ENCODE peak calls at places on chromosomes 3 and 15, in nine cellular contexts. One of them, this sample, is unnamed.
A peak's percentile ranks its signal among the peaks of the same experiment; 100 is the strongest.

GRCh38 chr15:70065006-70065722 is 32.6 kb downstream of the TLE3 start:
- DNase-seq in psoas muscle: no peak
- DNase-seq in Peyer's patch: no peak
- DNase-seq in right lobe of liver: peak; percentile 89
- DNase-seq in GM23248: no peak
- DNase-seq in A549: no peak
- DNase-seq in endothelial cell of umbilical vein: no peak
- DNase-seq in BJ: no peak
- DNase-seq in fibroblast of mammary gland: no peak
- DNase-seq in this sample: no peak

GRCh38 chr3:152405915-152406802 is 137.4 kb downstream of the MBNL1 start:
- DNase-seq in fibroblast of mammary gland: peak; percentile 96
- DNase-seq in psoas muscle: no peak
- DNase-seq in right lobe of liver: no peak
- DNase-seq in A549: no peak
- DNase-seq in BJ: peak; percentile 95
- DNase-seq in endothelial cell of umbilical vein: no peak
- DNase-seq in Peyer's patch: no peak
- DNase-seq in GM23248: peak; percentile 93
- DNase-seq in this sample: no peak

GRCh38 chr3:128143496-128143895 is 9.8 kb upstream of the EEFSEC start:
- DNase-seq in BJ: no peak
- DNase-seq in endothelial cell of umbilical vein: no peak
- DNase-seq in psoas muscle: no peak
- DNase-seq in GM23248: peak; percentile 26
- DNase-seq in A549: no peak
- DNase-seq in Peyer's patch: no peak
- DNase-seq in right lobe of liver: peak; percentile 83
- DNase-seq in fibroblast of mammary gland: no peak
- DNase-seq in this sample: no peak

GRCh38 chr3:52387481-52387880 is 57.4 kb downstream of the SEMA3G start:
- DNase-seq in fibroblast of mammary gland: no peak
- DNase-seq in psoas muscle: no peak
- DNase-seq in A549: no peak
- DNase-seq in right lobe of liver: no peak
- DNase-seq in endothelial cell of umbilical vein: no peak
- DNase-seq in BJ: no peak
- DNase-seq in GM23248: no peak
- DNase-seq in Peyer's patch: no peak
- DNase-seq in this sample: no peak

GRCh38 chr15:79007066-79007465 is 62.2 kb upstream of the CTSH start:
- DNase-seq in right lobe of liver: no peak
- DNase-seq in A549: peak; percentile 52
- DNase-seq in BJ: no peak
- DNase-seq in endothelial cell of umbilical vein: peak; percentile 41
- DNase-seq in fibroblast of mammary gland: peak; percentile 41
- DNase-seq in Peyer's patch: peak; percentile 60
- DNase-seq in GM23248: peak; percentile 32
- DNase-seq in psoas muscle: no peak
- DNase-seq in this sample: no peak

GRCh38 chr3:17845026-17845425 is 102.6 kb upstream of the TBC1D5 start:
- DNase-seq in right lobe of liver: no peak
- DNase-seq in Peyer's patch: no peak
- DNase-seq in fibroblast of mammary gland: peak; percentile 57
- DNase-seq in GM23248: peak; percentile 68
- DNase-seq in A549: no peak
- DNase-seq in endothelial cell of umbilical vein: no peak
- DNase-seq in psoas muscle: no peak
- DNase-seq in BJ: no peak
- DNase-seq in this sample: no peak

GRCh38 chr3:18099611-18100010 is 325.5 kb downstream of the SATB1 start:
- DNase-seq in fibroblast of mammary gland: peak; percentile 33
- DNase-seq in endothelial cell of umbilical vein: no peak
- DNase-seq in psoas muscle: no peak
- DNase-seq in BJ: no peak
- DNase-seq in A549: no peak
- DNase-seq in Peyer's patch: no peak
- DNase-seq in GM23248: peak; percentile 83
- DNase-seq in right lobe of liver: no peak
- DNase-seq in this sample: no peak

GRCh38 chr3:48475188-48475587 is 28.7 kb downstream of the ATRIP start:
- DNase-seq in Peyer's patch: no peak
- DNase-seq in right lobe of liver: no peak
- DNase-seq in endothelial cell of umbilical vein: no peak
- DNase-seq in GM23248: no peak
- DNase-seq in BJ: no peak
- DNase-seq in psoas muscle: no peak
- DNase-seq in A549: no peak
- DNase-seq in fibroblast of mammary gland: no peak
- DNase-seq in this sample: no peak

GRCh38 chr3:100263583-100263982 is 2.8 kb downstream of the TBC1D23 start:
- DNase-seq in psoas muscle: no peak
- DNase-seq in GM23248: peak; percentile 76
- DNase-seq in A549: no peak
- DNase-seq in fibroblast of mammary gland: peak; percentile 70
- DNase-seq in BJ: no peak
- DNase-seq in right lobe of liver: no peak
- DNase-seq in Peyer's patch: no peak
- DNase-seq in endothelial cell of umbilical vein: no peak
- DNase-seq in this sample: no peak
- H3K4me3 ChIP-seq in psoas muscle: peak overlapping the region; percentile 94
- H3K4me3 ChIP-seq in GM23248: peak overlapping the region; percentile 64
- H3K4me3 ChIP-seq in A549: no peak overlapping the region
- H3K4me3 ChIP-seq in fibroblast of mammary gland: peak overlapping the region; percentile 32
- H3K4me3 ChIP-seq in BJ: no peak overlapping the region
- H3K4me3 ChIP-seq in right lobe of liver: no peak overlapping the region
- H3K4me3 ChIP-seq in Peyer's patch: no peak overlapping the region
- H3K4me3 ChIP-seq in endothelial cell of umbilical vein: no peak overlapping the region
- H3K4me3 ChIP-seq in this sample: no peak overlapping the region

GRCh38 chr3:28799084-28799483 is 450.5 kb upstream of the AZI2 start:
- DNase-seq in psoas muscle: no peak
- DNase-seq in A549: no peak
- DNase-seq in right lobe of liver: no peak
- DNase-seq in endothelial cell of umbilical vein: no peak
- DNase-seq in Peyer's patch: no peak
- DNase-seq in BJ: no peak
- DNase-seq in fibroblast of mammary gland: peak; percentile 2
- DNase-seq in GM23248: peak; percentile 4
- DNase-seq in this sample: no peak

DNA sequence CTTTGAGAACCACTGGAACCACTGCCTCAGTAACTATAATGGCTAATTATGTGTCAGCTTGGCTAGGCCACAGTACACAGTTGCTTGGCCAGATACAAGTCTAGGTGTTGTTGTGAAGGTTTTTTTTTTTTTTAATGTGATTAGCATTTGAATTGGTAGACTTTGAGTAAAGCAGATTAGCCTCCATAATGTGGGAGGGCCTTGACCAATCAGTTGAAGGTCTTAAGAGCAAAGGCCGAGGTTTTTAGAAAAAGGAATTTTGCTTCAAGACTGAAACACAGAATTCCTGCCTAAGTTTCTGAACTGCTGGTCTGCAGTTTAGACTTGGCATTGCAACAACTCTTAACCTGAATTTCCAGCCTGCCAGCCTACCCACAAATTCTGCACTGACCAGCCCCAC is 451.6 kb upstream of the AZI2 start:
- DNase-seq in fibroblast of mammary gland: no peak
- DNase-seq in right lobe of liver: no peak
- DNase-seq in BJ: no peak
- DNase-seq in endothelial cell of umbilical vein: no peak
- DNase-seq in GM23248: no peak
- DNase-seq in psoas muscle: no peak
- DNase-seq in A549: no peak
- DNase-seq in Peyer's patch: no peak
- DNase-seq in this sample: no peak
- H3K4me3 ChIP-seq in fibroblast of mammary gland: no peak overlapping the region
- H3K4me3 ChIP-seq in right lobe of liver: no peak overlapping the region
- H3K4me3 ChIP-seq in BJ: no peak overlapping the region
- H3K4me3 ChIP-seq in endothelial cell of umbilical vein: no peak overlapping the region
- H3K4me3 ChIP-seq in GM23248: no peak overlapping the region
- H3K4me3 ChIP-seq in psoas muscle: no peak overlapping the region
- H3K4me3 ChIP-seq in A549: no peak overlapping the region
- H3K4me3 ChIP-seq in Peyer's patch: no peak overlapping the region
- H3K4me3 ChIP-seq in this sample: no peak overlapping the region

GRCh38 chr3:14810795-14811661 is 7.7 kb upstream of the FGD5 start:
- DNase-seq in psoas muscle: no peak
- DNase-seq in A549: no peak
- DNase-seq in BJ: no peak
- DNase-seq in Peyer's patch: no peak
- DNase-seq in endothelial cell of umbilical vein: peak; percentile 53
- DNase-seq in GM23248: no peak
- DNase-seq in fibroblast of mammary gland: no peak
- DNase-seq in right lobe of liver: no peak
- DNase-seq in this sample: no peak

GRCh38 chr3:14811733-14812132 is 7.0 kb upstream of the FGD5 start:
- DNase-seq in psoas muscle: no peak
- DNase-seq in right lobe of liver: no peak
- DNase-seq in BJ: no peak
- DNase-seq in GM23248: no peak
- DNase-seq in fibroblast of mammary gland: no peak
- DNase-seq in A549: no peak
- DNase-seq in endothelial cell of umbilical vein: peak; percentile 75
- DNase-seq in Peyer's patch: no peak
- DNase-seq in this sample: no peak

GRCh38 chr3:14814473-14814872 is 4.3 kb upstream of the FGD5 start:
- DNase-seq in fibroblast of mammary gland: no peak
- DNase-seq in BJ: no peak
- DNase-seq in right lobe of liver: no peak
- DNase-seq in GM23248: no peak
- DNase-seq in Peyer's patch: no peak
- DNase-seq in endothelial cell of umbilical vein: no peak
- DNase-seq in psoas muscle: no peak
- DNase-seq in A549: no peak
- DNase-seq in this sample: no peak

GRCh38 chr3:14810070-14810732 is 8.6 kb upstream of the FGD5 start:
- DNase-seq in A549: no peak
- DNase-seq in GM23248: peak; percentile 20
- DNase-seq in endothelial cell of umbilical vein: peak; percentile 81
- DNase-seq in fibroblast of mammary gland: no peak
- DNase-seq in BJ: no peak
- DNase-seq in right lobe of liver: no peak
- DNase-seq in Peyer's patch: no peak
- DNase-seq in psoas muscle: peak; percentile 55
- DNase-seq in this sample: no peak

DNA sequence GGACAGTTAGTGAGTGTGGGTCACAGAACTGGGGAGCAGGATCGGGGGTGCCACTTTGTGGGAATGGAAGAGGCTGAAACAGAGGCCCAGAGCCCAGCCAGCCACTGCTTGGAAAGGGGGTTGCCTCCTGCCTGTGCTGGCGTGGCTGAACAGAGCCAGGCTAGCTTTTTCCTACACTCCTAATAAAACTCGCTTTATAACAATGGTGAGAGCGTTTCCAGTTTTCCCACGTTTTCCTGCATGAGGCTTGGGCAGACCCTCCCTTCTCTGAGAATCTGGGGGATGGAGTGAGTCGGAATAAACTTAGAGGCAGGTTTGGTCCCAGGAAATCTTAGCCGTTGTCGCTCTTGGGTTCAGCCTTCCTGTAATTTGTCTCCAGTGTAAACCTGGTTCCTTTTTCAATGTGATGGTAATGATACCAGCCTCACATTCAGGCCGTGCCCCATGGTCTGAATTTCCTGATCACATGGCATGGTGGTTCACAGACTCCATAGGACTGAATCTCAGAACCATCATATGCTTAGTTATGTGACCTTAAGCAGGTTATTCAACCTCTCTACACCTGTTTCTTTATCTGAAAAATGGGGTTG is 6.5 kb upstream of the FGD5 start:
- DNase-seq in psoas muscle: no peak
- DNase-seq in A549: no peak
- DNase-seq in Peyer's patch: no peak
- DNase-seq in BJ: no peak
- DNase-seq in GM23248: no peak
- DNase-seq in endothelial cell of umbilical vein: peak; percentile 67
- DNase-seq in fibroblast of mammary gland: no peak
- DNase-seq in right lobe of liver: no peak
- DNase-seq in this sample: no peak
- H3K4me3 ChIP-seq in psoas muscle: peak overlapping the region; percentile 48
- H3K4me3 ChIP-seq in A549: no peak overlapping the region
- H3K4me3 ChIP-seq in Peyer's patch: no peak overlapping the region
- H3K4me3 ChIP-seq in BJ: no peak overlapping the region
- H3K4me3 ChIP-seq in GM23248: no peak overlapping the region
- H3K4me3 ChIP-seq in endothelial cell of umbilical vein: peak overlapping the region; percentile 87
- H3K4me3 ChIP-seq in fibroblast of mammary gland: no peak overlapping the region
- H3K4me3 ChIP-seq in right lobe of liver: no peak overlapping the region
- H3K4me3 ChIP-seq in this sample: peak overlapping the region; percentile 64

DNA sequence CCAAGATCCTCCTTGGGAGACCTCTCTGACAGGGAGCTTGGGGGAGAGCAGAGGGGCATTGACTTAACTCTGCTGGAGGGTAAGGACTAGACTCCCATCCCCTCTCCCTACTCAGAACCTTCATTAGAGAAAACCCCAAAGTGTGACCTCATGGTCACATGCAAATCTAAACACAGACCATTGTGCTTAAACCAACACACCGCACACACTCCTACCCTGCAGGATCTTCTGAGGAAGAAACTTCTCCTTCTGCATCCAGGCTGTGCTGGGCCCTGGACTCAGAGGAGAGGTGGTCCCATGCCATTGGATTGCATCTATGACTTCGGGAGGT is 797 bp upstream of the PARP16 start:
- DNase-seq in GM23248: no peak
- DNase-seq in BJ: no peak
- DNase-seq in endothelial cell of umbilical vein: no peak
- DNase-seq in fibroblast of mammary gland: no peak
- DNase-seq in Peyer's patch: no peak
- DNase-seq in psoas muscle: no peak
- DNase-seq in A549: no peak
- DNase-seq in right lobe of liver: no peak
- DNase-seq in this sample: no peak
- H3K4me3 ChIP-seq in GM23248: no peak overlapping the region
- H3K4me3 ChIP-seq in BJ: no peak overlapping the region
- H3K4me3 ChIP-seq in endothelial cell of umbilical vein: no peak overlapping the region
- H3K4me3 ChIP-seq in fibroblast of mammary gland: no peak overlapping the region
- H3K4me3 ChIP-seq in Peyer's patch: peak overlapping the region; percentile 63
- H3K4me3 ChIP-seq in psoas muscle: peak overlapping the region; percentile 71
- H3K4me3 ChIP-seq in A549: peak overlapping the region; percentile 65
- H3K4me3 ChIP-seq in right lobe of liver: no peak overlapping the region
- H3K4me3 ChIP-seq in this sample: no peak overlapping the region

GRCh38 chr3:35648347-35648746 is 9.0 kb downstream of the ARPP21 start:
- DNase-seq in Peyer's patch: no peak
- DNase-seq in fibroblast of mammary gland: no peak
- DNase-seq in GM23248: no peak
- DNase-seq in A549: no peak
- DNase-seq in right lobe of liver: no peak
- DNase-seq in endothelial cell of umbilical vein: no peak
- DNase-seq in BJ: no peak
- DNase-seq in psoas muscle: peak; percentile 12
- DNase-seq in this sample: no peak
- H3K4me3 ChIP-seq in Peyer's patch: no peak overlapping the region
- H3K4me3 ChIP-seq in fibroblast of mammary gland: no peak overlapping the region
- H3K4me3 ChIP-seq in GM23248: no peak overlapping the region
- H3K4me3 ChIP-seq in A549: no peak overlapping the region
- H3K4me3 ChIP-seq in right lobe of liver: no peak overlapping the region
- H3K4me3 ChIP-seq in endothelial cell of umbilical vein: no peak overlapping the region
- H3K4me3 ChIP-seq in BJ: no peak overlapping the region
- H3K4me3 ChIP-seq in psoas muscle: peak overlapping the region; percentile 80
- H3K4me3 ChIP-seq in this sample: no peak overlapping the region